ENCODE peak calls at places on chromosome 20, in four cellular contexts. Z is A549, G is HepG2, N is H1. P is an unnamed sample.

GRCh38 chr20:47502801-47503239 is 1.1 kb downstream of the NCOA3 start:
- DNase-seq in Z (peak), G (peak), N (no peak), P (peak)

GRCh38 chr20:8940311-8940710 is 128.6 kb upstream of the PLCB4 start:
- DNase-seq in Z (no peak), G (no peak), N (no peak), P (no peak)

GRCh38 chr20:8045946-8046345 is 26.4 kb upstream of the TMX4 start:
- DNase-seq in Z (no peak), G (no peak), N (no peak), P (no peak)

GRCh38 chr20:59027746-59028320 is 4.3 kb downstream of the ATP5F1E start:
- DNase-seq in Z (no peak), G (no peak), N (no peak), P (no peak)

GRCh38 chr20:35306931-35307517 is 14.8 kb upstream of the FAM83C start:
- DNase-seq in Z (peak), G (peak), N (peak), P (peak)

GRCh38 chr20:1633535-1633934 is 13.7 kb upstream of the SIRPB1 start:
- DNase-seq in Z (no peak), G (peak), N (no peak), P (peak)

GRCh38 chr20:34892671-34893070 is 16.3 kb downstream of the ACSS2 start:
- DNase-seq in Z (no peak), G (no peak), N (no peak), P (no peak)

GRCh38 chr20:32277361-32278198 is at the start of gene KIF3B:
- DNase-seq in Z (peak), G (peak), N (peak), P (peak)

GRCh38 chr20:8131598-8132014 is 460 bp upstream of the PLCB1 start:
- DNase-seq in Z (no peak), G (no peak), N (no peak), P (no peak)

GRCh38 chr20:21571841-21572690 is 58.2 kb upstream of the NKX2-2 start:
- DNase-seq in Z (no peak), G (peak), N (peak), P (peak)

GRCh38 chr20:33516882-33517281 is 27.0 kb downstream of the CBFA2T2 start:
- DNase-seq in Z (no peak), G (no peak), N (no peak), P (no peak)

GRCh38 chr20:48761023-48761785 is 66.6 kb downstream of the PREX1 start:
- DNase-seq in Z (no peak), G (no peak), N (no peak), P (no peak)

DNA sequence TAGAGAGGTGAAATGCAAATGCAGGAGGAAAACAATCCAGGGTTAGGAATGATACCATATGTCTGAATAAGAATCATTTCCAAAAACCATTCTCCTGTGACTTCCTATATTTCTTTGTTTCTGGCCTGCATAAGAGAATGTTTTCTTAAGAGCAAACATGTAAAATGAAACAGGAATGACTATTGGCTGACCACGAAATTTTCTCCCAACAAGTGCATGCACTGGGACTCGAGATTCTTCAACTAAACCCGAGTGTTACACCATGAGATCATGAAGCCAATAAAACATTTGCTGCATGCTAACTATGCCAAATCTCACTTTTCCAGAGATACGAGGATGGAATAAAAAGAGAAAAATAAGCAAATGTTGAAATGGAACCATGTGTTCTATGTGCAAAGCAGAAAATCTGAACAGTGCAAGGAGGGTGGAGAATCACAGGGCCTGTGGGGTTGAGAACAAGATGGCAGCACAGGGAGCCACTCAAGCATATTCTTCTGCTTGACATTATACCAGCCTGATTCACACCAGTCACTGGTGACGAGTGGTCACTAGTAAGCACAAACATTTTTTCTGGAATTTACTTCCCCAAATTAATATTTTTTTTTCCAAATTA is 212.2 kb upstream of the FOXA2 start:
- DNase-seq in Z (no peak), G (no peak), N (no peak), P (no peak)
- TF ChIP-seq RNF2 in Z (no peak), G (no peak), N (no peak), P (no peak)

GRCh38 chr20:52049001-52049731 is 142.4 kb downstream of the ZFP64 start:
- DNase-seq in Z (no peak), G (no peak), N (peak), P (no peak)
- TF ChIP-seq RNF2 in Z (no peak), G (no peak), N (no peak), P (no peak)

DNA sequence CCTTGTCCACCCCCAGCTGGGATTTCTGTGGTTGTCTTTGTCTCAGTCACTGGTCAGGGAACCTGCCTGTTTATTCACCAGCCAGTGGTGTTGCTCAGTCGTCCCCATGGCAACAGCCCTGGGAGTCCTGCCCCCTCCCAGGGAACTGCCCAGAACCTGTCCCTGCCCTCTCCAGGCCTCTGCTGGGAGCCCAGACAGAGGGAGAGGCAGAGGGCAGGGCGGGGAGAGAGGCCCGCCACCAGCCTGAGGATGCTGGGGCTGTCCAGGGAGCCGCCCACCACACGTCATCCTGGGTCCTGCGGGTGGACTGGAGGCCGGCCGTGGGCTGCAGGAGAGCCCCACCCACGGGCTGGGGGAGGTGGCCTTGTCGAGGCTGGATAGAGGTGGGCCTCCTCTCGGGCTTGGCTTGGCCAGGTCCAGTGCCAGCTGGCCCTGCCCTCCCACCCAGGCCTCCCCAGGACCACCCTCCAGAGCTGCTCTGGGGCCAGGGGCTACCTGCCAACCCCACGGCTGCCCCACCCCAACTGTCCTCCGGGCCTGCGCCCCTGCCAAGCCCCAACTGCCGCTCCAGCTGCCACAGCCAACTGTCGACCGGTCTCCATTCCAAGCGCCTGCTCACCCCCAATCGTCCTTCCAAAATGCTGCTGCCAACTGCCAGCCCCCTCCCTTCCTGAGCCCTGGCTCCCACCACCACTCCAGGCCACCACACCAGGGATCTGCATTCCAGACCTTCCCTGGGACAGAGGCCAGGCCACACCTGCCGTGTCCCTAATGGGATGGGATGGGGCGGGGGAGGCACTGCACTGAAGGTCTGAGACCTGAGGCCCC is 4.2 kb upstream of the ZBTB46 start:
- DNase-seq in Z (peak), G (peak), N (peak), P (peak)
- TF ChIP-seq RNF2 in Z (no peak), G (no peak), N (no peak), P (no peak)

GRCh38 chr20:50399917-50400704 is 110.1 kb upstream of the PTPN1 start:
- DNase-seq in Z (no peak), G (peak), N (no peak), P (no peak)
- TF ChIP-seq RNF2 in Z (no peak), G (no peak), N (no peak), P (no peak)

DNA sequence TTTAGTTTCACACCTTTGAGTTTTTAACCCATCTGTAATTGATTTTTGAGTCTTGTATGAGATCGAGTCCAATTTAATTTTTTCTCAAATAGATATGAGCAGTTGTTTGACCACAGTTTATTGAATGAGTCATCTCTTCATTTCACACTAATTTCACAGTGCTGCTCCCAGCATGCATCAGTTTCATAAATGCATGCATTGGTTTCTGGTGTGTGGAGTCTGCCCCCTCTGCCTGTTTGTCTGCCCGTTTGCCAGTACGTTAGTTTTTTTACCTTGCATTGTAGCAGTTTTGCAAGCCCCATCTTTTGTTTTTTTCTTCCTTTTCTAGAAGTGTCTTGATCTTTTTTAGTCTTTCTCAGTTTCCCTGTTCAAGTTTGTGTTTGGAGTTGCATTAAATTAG is 11.9 kb downstream of the SLX4IP start:
- DNase-seq in Z (peak), G (peak), N (no peak), P (peak)
- TF ChIP-seq RNF2 in Z (no peak), G (no peak), N (no peak), P (no peak)

DNA sequence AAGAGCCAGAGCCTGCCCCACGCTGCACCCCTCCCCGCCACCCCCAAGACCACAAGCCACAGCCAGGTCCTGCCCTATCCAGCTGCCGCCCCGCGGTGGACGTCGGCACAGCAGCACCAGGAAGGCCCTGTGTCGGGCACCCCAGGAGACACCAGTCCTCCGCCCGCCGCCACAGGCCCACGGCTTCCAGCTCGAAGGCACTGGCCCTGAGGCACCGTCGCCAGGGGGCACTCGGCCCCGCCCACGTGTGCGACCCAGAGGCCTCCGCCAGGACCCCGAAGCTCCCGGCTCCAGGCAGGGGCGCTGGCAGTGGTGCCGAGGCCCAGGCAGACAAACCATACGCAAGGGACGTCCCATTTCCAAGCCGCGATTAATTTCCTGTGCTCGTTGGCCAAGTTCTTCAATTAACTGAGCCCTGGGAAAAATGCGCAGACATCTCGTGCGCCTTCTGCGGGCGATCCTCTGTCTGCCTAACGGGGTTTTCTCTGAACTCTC is 19.4 kb downstream of the KCNQ2 start:
- DNase-seq in Z (peak), G (peak), N (no peak), P (peak)
- TF ChIP-seq RNF2 in Z (no peak), G (no peak), N (no peak), P (no peak)

GRCh38 chr20:60268502-60268901 is 310.3 kb downstream of the CDH26 start:
- DNase-seq in Z (no peak), G (no peak), N (no peak), P (peak)

GRCh38 chr20:60270341-60270740 is 312.1 kb downstream of the CDH26 start:
- DNase-seq in Z (no peak), G (no peak), N (no peak), P (no peak)

GRCh38 chr20:60272790-60273189 is 314.6 kb downstream of the CDH26 start:
- DNase-seq in Z (no peak), G (no peak), N (no peak), P (no peak)

GRCh38 chr20:60269571-60270162 is 311.4 kb downstream of the CDH26 start:
- DNase-seq in Z (no peak), G (no peak), N (no peak), P (no peak)

GRCh38 chr20:60271597-60271996 is 313.4 kb downstream of the CDH26 start:
- DNase-seq in Z (peak), G (no peak), N (no peak), P (no peak)
- TF ChIP-seq RNF2 in Z (no peak), G (no peak), N (no peak), P (no peak)